ENCODE peak calls at places on chromosomes 11 and 22, in six cellular contexts. K, I, R, A, M and X are unnamed samples.

GRCh38 chr11:3962406-3962840 is 107.0 kb downstream of the STIM1 start:
- DNase-seq in M (no peak), I (no peak), A (no peak), K (no peak), R (peak), X (no peak)

GRCh38 chr11:45485070-45485716 is 180.2 kb downstream of the CHST1 start:
- DNase-seq in R (no peak), I (no peak), M (no peak), A (no peak), K (no peak), X (no peak)

GRCh38 chr11:1387961-1388762 is 1.6 kb upstream of the BRSK2 start:
- DNase-seq in I (peak), R (no peak), A (no peak), K (no peak), M (no peak), X (no peak)

GRCh38 chr22:39873963-39874362 is 19.6 kb downstream of the ENTHD1 start:
- DNase-seq in R (no peak), M (no peak), K (no peak), I (no peak), A (no peak), X (no peak)

GRCh38 chr22:26849575-26849974 is 192.2 kb downstream of the MIAT start:
- DNase-seq in I (no peak), K (no peak), R (no peak), M (no peak), A (no peak), X (no peak)

GRCh38 chr22:31683181-31684105 is 21.4 kb upstream of the PISD start:
- DNase-seq in R (no peak), K (no peak), M (no peak), A (no peak), I (no peak), X (no peak)

GRCh38 chr11:86459682-86460460 is 85.2 kb downstream of the CCDC81 start:
- DNase-seq in R (peak), M (no peak), I (peak), A (no peak), K (no peak), X (no peak)

GRCh38 chr11:69984457-69985261 is 93.5 kb upstream of the ANO1 start:
- DNase-seq in R (peak), K (no peak), I (no peak), A (no peak), M (no peak), X (no peak)

GRCh38 chr11:47905358-47906059 is 57.4 kb upstream of the NUP160 start:
- DNase-seq in M (no peak), I (no peak), A (no peak), K (no peak), R (peak), X (no peak)

GRCh38 chr11:19512621-19513020 is 200.0 kb upstream of the NAV2 start:
- DNase-seq in A (no peak), R (no peak), I (no peak), K (no peak), M (no peak), X (no peak)

GRCh38 chr11:122882809-122883681 is 486 bp downstream of the JHY start:
- DNase-seq in M (no peak), I (peak), A (peak), K (peak), R (peak), X (no peak)

GRCh38 chr11:70536051-70536877 is 137.9 kb downstream of the CTTN start:
- DNase-seq in M (no peak), I (peak), K (no peak), A (no peak), R (no peak), X (no peak)

GRCh38 chr11:62547691-62548281 is 1.2 kb upstream of the AHNAK start:
- DNase-seq in I (peak), A (no peak), K (no peak), M (peak), R (peak), X (no peak)